ENCODE peak calls at places on chromosomes 11 and 22, in nine cellular contexts. D, F, C, J, Q, V, B, Y and K are unnamed samples.

GRCh38 chr11:127345819-127346459 is 345.4 kb upstream of the KIRREL3 start:
- DNase-seq in D (peak), F (peak), C (peak), J (peak), Q (peak), V (peak), B (peak), Y (no peak), K (no peak)

GRCh38 chr11:130478204-130478701 is 29.8 kb downstream of the ADAMTS15 start:
- DNase-seq in D (peak), F (peak), C (peak), J (no peak), Q (peak), V (no peak), B (no peak), Y (no peak), K (no peak)

GRCh38 chr11:46913484-46913883 is 4.9 kb downstream of the LRP4 start:
- DNase-seq in D (no peak), F (no peak), C (no peak), J (no peak), Q (no peak), V (no peak), B (no peak), Y (no peak), K (no peak)

GRCh38 chr22:38881464-38881871 is 9.5 kb upstream of the CBX6 start:
- DNase-seq in D (no peak), F (no peak), C (peak), J (no peak), Q (no peak), V (no peak), B (no peak), Y (no peak), K (no peak)

GRCh38 chr22:44292007-44292370 is 20.8 kb downstream of the SHISAL1 start:
- DNase-seq in D (no peak), F (no peak), C (no peak), J (peak), Q (no peak), V (peak), B (no peak), Y (no peak), K (no peak)

GRCh38 chr11:63613517-63614135 is 607 bp downstream of the PLAAT3 start:
- DNase-seq in D (peak), F (peak), C (peak), J (peak), Q (no peak), V (peak), B (no peak), Y (no peak), K (no peak)

GRCh38 chr11:72814831-72815618 is 814 bp downstream of the ATG16L2 start:
- DNase-seq in D (peak), F (peak), C (peak), J (peak), Q (peak), V (peak), B (peak), Y (no peak), K (no peak)

GRCh38 chr11:126477526-126478275 is 122.2 kb downstream of the ST3GAL4 start:
- DNase-seq in D (no peak), F (no peak), C (no peak), J (no peak), Q (no peak), V (no peak), B (no peak), Y (no peak), K (no peak)

GRCh38 chr11:72426054-72426757 is 8.1 kb downstream of the CLPB start:
- DNase-seq in D (no peak), F (no peak), C (no peak), J (no peak), Q (no peak), V (no peak), B (no peak), Y (no peak), K (no peak)

GRCh38 chr11:416051-416756 is 1.4 kb upstream of the SIGIRR start:
- DNase-seq in D (no peak), F (no peak), C (no peak), J (no peak), Q (no peak), V (peak), B (no peak), Y (no peak), K (no peak)

GRCh38 chr11:31102875-31103274 is 266.7 kb downstream of the DCDC1 start:
- DNase-seq in D (no peak), F (no peak), C (no peak), J (no peak), Q (no peak), V (no peak), B (no peak), Y (no peak), K (no peak)

GRCh38 chr11:13261600-13262061 is 16.0 kb upstream of the BMAL1 start:
- DNase-seq in D (no peak), F (peak), C (no peak), J (no peak), Q (peak), V (no peak), B (no peak), Y (no peak), K (no peak)

GRCh38 chr11:69908511-69909220 is 89.5 kb upstream of the FGF3 start:
- DNase-seq in D (no peak), F (no peak), C (no peak), J (no peak), Q (no peak), V (peak), B (no peak), Y (no peak), K (no peak)

GRCh38 chr22:39524089-39524752 is 3.9 kb downstream of the ATF4 start:
- DNase-seq in D (no peak), F (no peak), C (no peak), J (no peak), Q (no peak), V (no peak), B (peak), Y (no peak), K (no peak)

GRCh38 chr22:47171441-47172221 is 409.2 kb downstream of the TBC1D22A start:
- DNase-seq in D (no peak), F (no peak), C (peak), J (peak), Q (no peak), V (peak), B (no peak), Y (no peak), K (no peak)

GRCh38 chr11:92975285-92975684 is 5.8 kb downstream of the MTNR1B start:
- DNase-seq in D (no peak), F (no peak), C (no peak), J (no peak), Q (no peak), V (no peak), B (no peak), Y (no peak), K (no peak)

GRCh38 chr11:69292221-69292648 is 1.7 kb upstream of the MYEOV start:
- DNase-seq in D (no peak), F (no peak), C (no peak), J (peak), Q (no peak), V (peak), B (peak), Y (peak), K (no peak)

GRCh38 chr22:37564111-37564711 is 3.9 kb downstream of the CDC42EP1 start:
- DNase-seq in D (no peak), F (no peak), C (peak), J (no peak), Q (no peak), V (no peak), B (no peak), Y (no peak), K (no peak)
- TF ChIP-seq CTCF in D (no peak), F (no peak), C (no peak), J (no peak), Q (no peak), V (no peak), B (peak), Y (no peak), K (no peak)

GRCh38 chr11:83881428-83881827 is 595.3 kb upstream of the CCDC90B start:
- DNase-seq in D (no peak), F (no peak), C (no peak), J (no peak), Q (no peak), V (no peak), B (no peak), Y (no peak), K (no peak)
- TF ChIP-seq CTCF in D (no peak), F (no peak), C (no peak), J (no peak), Q (no peak), V (no peak), B (peak), Y (no peak), K (no peak)

GRCh38 chr22:36182871-36183270 is 18.7 kb downstream of the APOL4 start:
- DNase-seq in D (no peak), F (no peak), C (no peak), J (no peak), Q (no peak), V (no peak), B (no peak), Y (no peak), K (no peak)
- TF ChIP-seq CTCF in D (no peak), F (no peak), C (no peak), J (no peak), Q (no peak), V (no peak), B (no peak), Y (no peak), K (no peak)

GRCh38 chr11:97683733-97684132 is 1293.9 kb downstream of the JRKL start:
- DNase-seq in D (no peak), F (no peak), C (no peak), J (peak), Q (peak), V (peak), B (no peak), Y (no peak), K (no peak)
- TF ChIP-seq CTCF in D (no peak), F (no peak), C (no peak), J (peak), Q (peak), V (peak), B (no peak), Y (no peak), K (no peak)

GRCh38 chr11:83285771-83286528 is at the start of gene CCDC90B:
- DNase-seq in D (peak), F (peak), C (peak), J (peak), Q (peak), V (peak), B (peak), Y (peak), K (peak)
- TF ChIP-seq CTCF in D (peak), F (peak), C (no peak), J (peak), Q (peak), V (no peak), B (no peak), Y (no peak), K (peak)

GRCh38 chr22:31749636-31750364 is at the start of gene PRR14L:
- DNase-seq in D (peak), F (peak), C (peak), J (peak), Q (peak), V (peak), B (peak), Y (peak), K (peak)
- TF ChIP-seq CTCF in D (no peak), F (no peak), C (peak), J (no peak), Q (no peak), V (no peak), B (peak), Y (no peak), K (no peak)

DNA sequence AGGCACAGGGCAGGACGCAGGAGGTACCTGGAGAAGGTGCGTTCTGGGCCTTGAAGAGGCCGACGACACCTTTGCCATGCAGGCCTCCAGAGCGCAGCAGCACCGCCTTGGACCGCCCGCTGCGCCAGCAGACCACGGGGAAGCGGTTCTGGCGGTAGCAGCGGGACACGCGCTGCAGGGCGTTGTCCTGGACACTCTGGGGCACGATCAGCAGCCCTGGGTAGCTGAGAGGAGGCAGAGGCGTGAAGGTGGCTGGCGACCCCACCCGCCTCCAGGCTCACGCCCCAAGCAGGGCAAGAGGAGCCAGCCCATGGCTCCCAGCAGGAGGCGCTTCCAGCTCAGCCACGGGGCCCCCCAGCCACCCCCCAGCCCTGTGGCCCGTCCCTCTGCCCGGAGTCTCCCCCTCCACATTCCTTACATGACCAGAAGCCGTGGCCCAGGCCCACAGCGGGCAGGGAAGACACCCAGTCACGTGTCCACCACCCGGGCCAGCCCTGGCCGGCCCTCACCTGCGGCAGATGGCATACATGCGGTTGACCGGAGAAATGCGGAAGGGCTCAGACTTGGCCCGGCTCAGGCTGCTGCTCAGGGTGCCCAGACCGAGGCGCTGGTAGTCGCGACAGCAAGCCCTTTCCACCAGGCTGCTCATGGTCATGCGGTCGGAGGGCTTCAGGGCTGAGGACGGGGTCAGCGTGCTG is 15.2 kb downstream of the SBF1 start:
- DNase-seq in D (no peak), F (no peak), C (no peak), J (no peak), Q (no peak), V (no peak), B (no peak), Y (no peak), K (no peak)
- TF ChIP-seq CTCF in D (peak), F (no peak), C (no peak), J (no peak), Q (no peak), V (no peak), B (peak), Y (no peak), K (no peak)

GRCh38 chr11:42777776-42778175 is 534.0 kb upstream of the API5 start:
- DNase-seq in D (no peak), F (no peak), C (no peak), J (no peak), Q (no peak), V (no peak), B (no peak), Y (no peak), K (no peak)

GRCh38 chr11:42772886-42773285 is 538.9 kb upstream of the API5 start:
- DNase-seq in D (no peak), F (no peak), C (no peak), J (no peak), Q (no peak), V (no peak), B (no peak), Y (no peak), K (no peak)

GRCh38 chr11:42778193-42778592 is 533.6 kb upstream of the API5 start:
- DNase-seq in D (no peak), F (no peak), C (no peak), J (peak), Q (no peak), V (no peak), B (peak), Y (no peak), K (no peak)
- TF ChIP-seq CTCF in D (no peak), F (no peak), C (no peak), J (peak), Q (no peak), V (peak), B (peak), Y (no peak), K (no peak)

GRCh38 chr11:65859134-65859811 is 960 bp upstream of the MUS81 start:
- DNase-seq in D (peak), F (peak), C (peak), J (peak), Q (peak), V (peak), B (peak), Y (peak), K (peak)
- TF ChIP-seq CTCF in D (peak), F (no peak), C (no peak), J (peak), Q (peak), V (no peak), B (peak), Y (no peak), K (peak)

GRCh38 chr11:88102595-88102929 is 72.7 kb downstream of the RAB38 start:
- DNase-seq in D (no peak), F (no peak), C (no peak), J (no peak), Q (peak), V (no peak), B (no peak), Y (no peak), K (no peak)

GRCh38 chr11:88105952-88106351 is 69.3 kb downstream of the RAB38 start:
- DNase-seq in D (no peak), F (no peak), C (no peak), J (no peak), Q (no peak), V (no peak), B (peak), Y (no peak), K (no peak)

GRCh38 chr11:88101881-88102594 is 73.2 kb downstream of the RAB38 start:
- DNase-seq in D (no peak), F (no peak), C (no peak), J (no peak), Q (no peak), V (no peak), B (no peak), Y (no peak), K (no peak)

GRCh38 chr11:88104408-88104807 is 70.8 kb downstream of the RAB38 start:
- DNase-seq in D (no peak), F (peak), C (no peak), J (no peak), Q (peak), V (no peak), B (no peak), Y (no peak), K (no peak)

DNA sequence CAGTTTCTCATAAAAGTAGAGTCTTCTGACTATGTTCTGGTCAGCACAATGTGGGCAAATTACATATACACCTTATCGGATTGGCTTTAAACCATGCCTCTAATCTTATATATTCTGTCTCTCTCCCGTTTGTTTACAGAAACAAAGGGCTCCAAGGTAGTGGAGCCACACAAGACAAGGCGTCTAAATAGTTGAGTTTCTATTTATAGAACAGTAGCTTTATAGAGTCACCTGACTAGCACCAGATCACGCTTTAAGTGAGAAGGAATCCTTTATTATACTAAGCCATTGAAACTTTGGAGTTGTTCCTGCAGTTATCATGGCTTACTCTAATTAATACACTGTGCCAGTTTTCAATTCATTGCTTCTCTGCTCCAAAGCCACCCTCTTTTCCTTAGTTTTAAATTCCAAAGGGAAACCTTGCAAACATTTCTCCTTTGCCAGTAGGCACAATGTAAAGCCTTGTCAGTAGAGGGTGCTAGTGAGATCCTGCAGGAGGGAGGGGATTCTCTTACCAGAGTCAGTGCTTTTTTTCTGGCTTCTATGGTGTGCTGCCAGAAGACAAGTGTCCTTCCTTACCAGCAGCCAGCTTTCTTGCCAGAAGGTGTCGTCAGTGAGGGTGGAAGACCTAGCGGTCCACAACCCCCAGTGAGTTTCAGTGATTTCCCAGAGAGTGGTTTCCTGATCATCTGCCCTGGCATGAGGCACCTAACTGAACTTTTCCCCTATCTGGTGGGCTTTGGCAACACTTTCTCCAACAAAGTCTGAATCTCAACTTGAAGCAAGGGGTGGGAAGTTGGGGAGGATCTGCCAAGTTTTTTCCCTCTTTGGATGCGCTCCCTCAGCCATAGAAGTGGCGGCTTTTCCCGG is 71.7 kb downstream of the RAB38 start:
- DNase-seq in D (peak), F (peak), C (peak), J (peak), Q (peak), V (peak), B (peak), Y (no peak), K (no peak)
- TF ChIP-seq CTCF in D (peak), F (peak), C (no peak), J (peak), Q (peak), V (peak), B (peak), Y (peak), K (peak)